ENCODE peak calls at places on chromosomes 16 and 17, in four cellular contexts. Q is HL-60, R is GM12878, V is K562. U is an unnamed sample.

GRCh38 chr17:5785343-5785742 is 201.0 kb upstream of the NLRP1 start:
- DNase-seq in Q (no peak), R (peak), V (no peak), U (no peak)

GRCh38 chr16:27795992-27796614 is 246.2 kb downstream of the KATNIP start:
- DNase-seq in Q (peak), R (no peak), V (peak), U (no peak)

GRCh38 chr16:85238233-85238647 is 126.0 kb upstream of the CIBAR2 start:
- DNase-seq in Q (no peak), R (no peak), V (no peak), U (no peak)

GRCh38 chr17:65527381-65527780 is 34.1 kb downstream of the AXIN2 start:
- DNase-seq in Q (no peak), R (no peak), V (no peak), U (no peak)

GRCh38 chr17:73481672-73482071 is 162.6 kb downstream of the SDK2 start:
- DNase-seq in Q (peak), R (no peak), V (no peak), U (no peak)

GRCh38 chr17:69047368-69048263 is 13.1 kb downstream of the ABCA9 start:
- DNase-seq in Q (peak), R (no peak), V (peak), U (no peak)

GRCh38 chr16:69924041-69924775 is 26.9 kb upstream of the CLEC18A start:
- DNase-seq in Q (no peak), R (no peak), V (no peak), U (no peak)

GRCh38 chr17:42313773-42314566 is 25.7 kb downstream of the STAT5A start:
- DNase-seq in Q (no peak), R (no peak), V (peak), U (no peak)

DNA sequence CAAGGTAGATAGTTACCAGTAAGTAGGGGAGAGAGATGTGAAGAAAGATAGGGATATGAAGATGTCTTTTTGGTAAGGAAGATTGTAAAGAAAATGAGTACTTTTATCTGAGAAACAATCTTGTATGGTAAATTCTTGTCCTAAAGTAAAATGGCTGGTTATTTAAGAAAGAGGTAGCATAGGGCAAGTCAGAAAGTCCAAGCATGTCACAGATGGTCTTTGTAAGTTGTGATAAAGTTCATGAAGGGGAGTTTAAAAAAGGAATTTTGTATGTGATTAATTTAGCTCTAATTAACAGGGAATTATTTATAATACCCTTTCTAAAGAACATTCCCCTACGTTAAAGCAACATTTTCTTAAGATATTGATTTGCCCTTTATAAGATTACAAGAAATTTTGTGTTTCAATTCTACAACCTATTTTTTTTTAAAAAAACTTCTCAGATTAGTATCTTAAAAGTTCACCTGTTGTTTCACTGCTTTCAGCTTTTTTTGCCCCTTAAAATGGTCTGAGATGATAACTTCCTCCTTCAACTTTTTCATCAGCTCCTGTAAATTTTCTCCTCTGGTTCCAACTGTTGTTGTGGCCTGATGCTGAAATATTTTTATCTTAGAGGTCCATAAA is 16.2 kb upstream of the CPHXL start:
- DNase-seq in Q (no peak), R (no peak), V (no peak), U (no peak)
- TF ChIP-seq SPI1 in Q (no peak), R (no peak), V (no peak), U (no peak)

GRCh38 chr17:41098476-41098875 is 534 bp upstream of the KRTAP4-8 start:
- DNase-seq in Q (no peak), R (no peak), V (no peak), U (no peak)
- TF ChIP-seq SPI1 in Q (no peak), R (no peak), V (no peak), U (no peak)

GRCh38 chr17:31859487-31860008 is 504 bp upstream of the COPRS start:
- DNase-seq in Q (no peak), R (no peak), V (no peak), U (no peak)

GRCh38 chr17:31858647-31859486 is at the start of gene COPRS:
- DNase-seq in Q (peak), R (no peak), V (peak), U (peak)

GRCh38 chr17:31856750-31857149 is 2.3 kb downstream of the COPRS start:
- DNase-seq in Q (no peak), R (no peak), V (no peak), U (no peak)

GRCh38 chr17:31854672-31855071 is 4.4 kb downstream of the COPRS start:
- DNase-seq in Q (no peak), R (no peak), V (no peak), U (no peak)

DNA sequence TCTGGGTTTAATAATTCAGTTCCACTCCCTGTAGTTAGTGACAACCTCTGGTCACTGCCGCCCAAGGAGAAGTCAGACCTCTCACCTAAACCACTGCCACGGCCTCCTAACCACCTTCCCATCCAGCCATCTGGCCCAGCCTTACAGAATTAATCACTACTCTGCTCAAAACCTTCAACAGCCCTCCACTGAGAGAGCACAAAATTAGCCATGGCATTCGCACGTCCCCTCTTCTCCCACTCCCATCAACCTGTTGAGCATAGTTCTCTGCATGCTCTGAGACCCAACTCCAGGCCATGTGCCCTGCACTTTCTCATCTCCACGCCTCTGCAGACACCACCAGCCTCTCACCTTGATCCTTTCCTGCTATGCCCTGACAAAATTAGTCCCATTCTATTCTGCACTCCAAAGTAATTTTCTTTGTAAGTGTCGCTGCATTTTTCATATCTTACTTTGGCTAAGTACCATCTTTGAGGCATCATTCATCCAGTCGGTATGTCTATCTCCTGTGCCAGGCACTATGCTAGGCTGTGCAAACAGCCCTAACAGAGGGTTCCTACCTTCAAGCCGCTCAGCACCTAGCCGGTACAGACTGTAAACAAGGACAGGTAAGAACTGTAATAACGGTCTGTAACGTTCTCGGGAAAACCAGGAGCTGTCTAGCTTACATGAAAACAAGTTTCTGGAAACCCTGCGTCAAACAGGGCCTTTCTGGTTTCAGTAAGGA is 961 bp downstream of the COPRS start:
- DNase-seq in Q (no peak), R (no peak), V (no peak), U (no peak)
- TF ChIP-seq SPI1 in Q (no peak), R (no peak), V (no peak), U (no peak)

GRCh38 chr16:86383488-86384262 is 126.7 kb upstream of the FOXF1 start:
- DNase-seq in Q (no peak), R (no peak), V (peak), U (no peak)
- TF ChIP-seq SPI1 in Q (no peak), R (no peak), V (no peak), U (no peak)

GRCh38 chr16:13779676-13780075 is 140.3 kb upstream of the ERCC4 start:
- DNase-seq in Q (no peak), R (no peak), V (peak), U (no peak)

GRCh38 chr16:13780406-13780805 is 139.5 kb upstream of the ERCC4 start:
- DNase-seq in Q (no peak), R (no peak), V (no peak), U (no peak)

GRCh38 chr16:13780841-13781553 is 139.0 kb upstream of the ERCC4 start:
- DNase-seq in Q (no peak), R (no peak), V (no peak), U (no peak)

GRCh38 chr16:13781579-13782338 is 138.2 kb upstream of the ERCC4 start:
- DNase-seq in Q (no peak), R (no peak), V (no peak), U (no peak)
- TF ChIP-seq SPI1 in Q (no peak), R (no peak), V (no peak), U (no peak)

U was measured in GM12891.